ENCODE peak calls at places on chromosomes 3 and 15, in five cellular contexts. W is uterus, P is GM10248, M is astrocyte, H is brain microvascular endothelial cell. A is an unnamed sample.

GRCh38 chr3:38374221-38374620 is 27.6 kb downstream of the XYLB start:
- DNase-seq in P (no peak), H (no peak), M (no peak), W (no peak), A (no peak)

GRCh38 chr15:62866366-62866765 is 176.2 kb upstream of the TPM1 start:
- DNase-seq in W (no peak), H (no peak), M (no peak), P (no peak), A (no peak)

GRCh38 chr15:28012231-28012630 is 86.9 kb downstream of the OCA2 start:
- DNase-seq in P (no peak), M (no peak), H (no peak), W (no peak), A (no peak)

GRCh38 chr15:35181538-35181937 is 96.4 kb upstream of the NANOGP8 start:
- DNase-seq in P (no peak), W (no peak), M (peak), H (no peak), A (no peak)

GRCh38 chr3:77464106-77464688 is 424.3 kb downstream of the ROBO2 start:
- DNase-seq in P (no peak), M (peak), H (no peak), W (no peak), A (no peak)

GRCh38 chr3:122893282-122893681 is 98.4 kb downstream of the SLC49A4 start:
- DNase-seq in W (no peak), H (no peak), P (peak), M (no peak), A (no peak)

GRCh38 chr3:193984378-193984777 is 151.6 kb upstream of the HES1 start:
- DNase-seq in W (no peak), M (no peak), P (no peak), H (no peak), A (no peak)

GRCh38 chr3:13581485-13582365 is 32.8 kb downstream of the FBLN2 start:
- DNase-seq in M (peak), P (no peak), H (peak), W (no peak), A (no peak)

GRCh38 chr15:40695469-40695910 is 516 bp downstream of the RAD51 start:
- DNase-seq in W (no peak), H (no peak), P (peak), M (peak), A (no peak)

GRCh38 chr15:27549796-27550195 is 549.3 kb downstream of the OCA2 start:
- DNase-seq in P (no peak), W (no peak), M (no peak), H (no peak), A (no peak)

GRCh38 chr3:140363801-140364200 is 314.1 kb upstream of the TRIM42 start:
- DNase-seq in H (no peak), W (no peak), M (no peak), P (no peak), A (no peak)

GRCh38 chr15:84638103-84638502 is 16.0 kb downstream of the WDR73 start:
- DNase-seq in P (no peak), M (no peak), H (no peak), W (no peak), A (no peak)

GRCh38 chr3:72953325-72953956 is 43.2 kb upstream of the PPP4R2 start:
- DNase-seq in M (no peak), H (no peak), P (no peak), W (peak), A (no peak)

GRCh38 chr3:115808816-115809215 is 185.5 kb downstream of the GAP43 start:
- DNase-seq in P (no peak), W (no peak), M (no peak), H (no peak), A (no peak)

GRCh38 chr3:138174421-138175122 is at the start of gene DBR1:
- DNase-seq in P (peak), M (peak), H (peak), W (peak), A (peak)

GRCh38 chr3:138184994-138185393 is 2.1 kb upstream of the ARMC8 start:
- DNase-seq in M (no peak), W (no peak), P (no peak), H (no peak), A (no peak)

GRCh38 chr3:138186216-138186615 is 885 bp upstream of the ARMC8 start:
- DNase-seq in M (no peak), P (no peak), H (no peak), W (no peak), A (no peak)

DNA sequence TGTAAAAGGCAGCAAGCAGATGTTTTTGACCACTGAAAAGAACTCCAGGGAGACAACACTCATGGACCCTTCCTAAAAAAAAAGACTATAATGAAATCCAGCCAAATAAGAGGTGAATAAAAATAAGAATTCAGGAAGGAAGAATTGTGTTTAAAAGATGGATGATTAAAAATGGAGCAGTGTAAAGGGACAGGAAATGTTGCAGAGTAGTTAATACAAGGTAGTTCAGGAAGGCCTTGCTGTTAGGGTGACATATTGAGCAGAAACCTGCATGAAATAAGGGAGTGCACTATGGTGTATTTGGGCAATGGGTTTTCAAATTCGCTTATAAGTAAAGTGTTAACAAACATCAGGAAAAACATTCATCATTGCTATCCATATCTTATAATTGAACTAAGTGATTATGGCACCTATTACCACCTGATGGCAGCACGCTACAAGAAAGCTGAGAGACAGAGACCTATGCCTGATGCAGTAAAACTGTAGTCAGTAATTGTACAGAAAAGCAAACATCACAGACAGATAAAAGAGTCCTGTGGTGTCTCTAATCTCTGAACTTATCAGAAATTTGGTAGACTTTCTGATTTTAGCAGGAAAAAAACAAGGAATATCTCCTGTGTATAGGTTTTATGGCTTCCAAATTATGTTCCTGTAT is 5.8 kb upstream of the DBR1 start:
- DNase-seq in W (no peak), H (peak), P (peak), M (peak), A (no peak)
- TF ChIP-seq CTCF in W (no peak), H (peak), P (peak), M (peak), A (no peak)

DNA sequence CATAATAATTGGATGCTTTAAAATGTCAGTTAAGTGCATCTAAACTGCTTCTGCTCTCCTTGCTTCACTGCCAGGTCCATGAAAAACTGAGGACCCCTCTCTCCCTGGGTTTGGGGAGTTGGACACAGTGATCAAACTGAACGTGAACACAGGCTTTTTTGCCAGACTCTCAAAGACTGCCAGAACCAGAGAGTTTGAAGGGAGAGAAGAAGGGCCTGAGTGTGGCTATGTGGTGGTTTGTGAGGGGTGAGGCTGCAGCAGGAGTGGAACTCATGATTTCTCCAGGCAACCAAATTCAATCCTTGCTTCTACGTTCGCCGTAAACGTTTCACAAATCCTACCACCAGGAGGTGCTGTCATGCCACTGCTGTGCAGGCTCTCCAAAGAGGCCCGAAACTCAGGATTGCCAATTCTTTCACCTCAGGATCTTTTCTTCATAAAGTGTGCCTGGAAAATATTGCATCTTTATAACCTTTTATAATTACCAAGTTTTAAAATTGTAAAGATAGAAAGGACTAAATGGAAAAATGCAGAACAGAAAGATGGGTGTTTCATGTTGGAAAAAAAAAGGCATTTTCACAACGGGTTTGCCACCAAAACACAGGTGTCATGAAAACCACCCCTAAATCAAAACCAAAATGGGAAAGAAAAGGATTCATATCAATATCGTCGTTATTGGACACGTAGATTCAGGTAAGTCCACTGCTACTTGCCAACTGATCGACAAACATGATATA is 19.7 kb downstream of the TM4SF4 start:
- DNase-seq in W (peak), P (peak), H (peak), M (peak), A (no peak)
- TF ChIP-seq CTCF in W (peak), P (peak), H (peak), M (peak), A (peak)

GRCh38 chr15:78541744-78542034 is 1.4 kb downstream of the PSMA4 start:
- DNase-seq in P (no peak), M (no peak), H (no peak), W (no peak), A (no peak)

GRCh38 chr15:78538358-78538757 is 1.9 kb upstream of the PSMA4 start:
- DNase-seq in H (no peak), P (no peak), M (no peak), W (no peak), A (no peak)

GRCh38 chr15:78540955-78541743 is 905 bp downstream of the PSMA4 start:
- DNase-seq in H (no peak), M (no peak), P (peak), W (no peak), A (no peak)

GRCh38 chr15:78542647-78543046 is 2.4 kb downstream of the PSMA4 start:
- DNase-seq in M (no peak), H (no peak), P (no peak), W (no peak), A (no peak)

GRCh38 chr15:78540135-78540954 is at the start of gene PSMA4:
- DNase-seq in P (peak), W (peak), H (peak), M (peak), A (peak)
- TF ChIP-seq CTCF in P (no peak), W (no peak), H (peak), M (no peak), A (no peak)

GRCh38 chr3:98824256-98824655 is 61.1 kb downstream of the ST3GAL6 start:
- DNase-seq in M (no peak), P (no peak), H (no peak), W (no peak), A (no peak)
- TF ChIP-seq CTCF in M (no peak), P (no peak), H (peak), W (no peak), A (no peak)

A was measured in right atrium auricular region.